ENCODE peak calls at places on chromosome 12, in ten cellular contexts. One of them, this sample, is unnamed.

GRCh38 chr12:105256921-105257320 is 20.9 kb upstream of the APPL2 start:
- DNase-seq in HepG2: no peak
- DNase-seq in prostate gland: no peak
- DNase-seq in K562: no peak
- DNase-seq in AG10803: peak; percentile 95
- DNase-seq in CD8-positive, alpha-beta T cell: no peak
- DNase-seq in Calu3: no peak
- DNase-seq in pancreas: no peak
- DNase-seq in heart left ventricle: no peak
- DNase-seq in left lung: no peak
- DNase-seq in this sample: no peak

GRCh38 chr12:50597200-50598195 is 92.7 kb downstream of the DIP2B start:
- DNase-seq in HepG2: no peak
- DNase-seq in prostate gland: no peak
- DNase-seq in K562: no peak
- DNase-seq in AG10803: peak; percentile 71
- DNase-seq in CD8-positive, alpha-beta T cell: no peak
- DNase-seq in Calu3: peak; percentile 14
- DNase-seq in pancreas: no peak
- DNase-seq in heart left ventricle: no peak
- DNase-seq in left lung: no peak
- DNase-seq in this sample: no peak

GRCh38 chr12:131077931-131078391 is 124.3 kb downstream of the ADGRD1 start:
- DNase-seq in HepG2: no peak
- DNase-seq in prostate gland: no peak
- DNase-seq in K562: no peak
- DNase-seq in AG10803: no peak
- DNase-seq in CD8-positive, alpha-beta T cell: no peak
- DNase-seq in Calu3: no peak
- DNase-seq in pancreas: no peak
- DNase-seq in heart left ventricle: peak; percentile 1
- DNase-seq in left lung: no peak
- DNase-seq in this sample: no peak

GRCh38 chr12:116529048-116529447 is 30.1 kb upstream of the MAP1LC3B2 start:
- DNase-seq in HepG2: peak; percentile 84
- DNase-seq in prostate gland: no peak
- DNase-seq in K562: no peak
- DNase-seq in AG10803: peak; percentile 90
- DNase-seq in CD8-positive, alpha-beta T cell: no peak
- DNase-seq in Calu3: no peak
- DNase-seq in pancreas: no peak
- DNase-seq in heart left ventricle: no peak
- DNase-seq in left lung: no peak
- DNase-seq in this sample: peak; percentile 87

GRCh38 chr12:75725505-75726120 is 214.2 kb upstream of the KRR1 start:
- DNase-seq in HepG2: no peak
- DNase-seq in prostate gland: no peak
- DNase-seq in K562: peak; percentile 13
- DNase-seq in AG10803: peak; percentile 53
- DNase-seq in CD8-positive, alpha-beta T cell: no peak
- DNase-seq in Calu3: peak; percentile 32
- DNase-seq in pancreas: no peak
- DNase-seq in heart left ventricle: no peak
- DNase-seq in left lung: no peak
- DNase-seq in this sample: no peak

GRCh38 chr12:31491819-31492598 is 98.9 kb downstream of the DENND5B start:
- DNase-seq in HepG2: peak; percentile 31
- DNase-seq in prostate gland: peak; percentile 20
- DNase-seq in K562: no peak
- DNase-seq in AG10803: peak; percentile 80
- DNase-seq in CD8-positive, alpha-beta T cell: no peak
- DNase-seq in Calu3: peak; percentile 60
- DNase-seq in pancreas: no peak
- DNase-seq in heart left ventricle: no peak
- DNase-seq in left lung: no peak
- DNase-seq in this sample: peak; percentile 56

GRCh38 chr12:105378821-105379400 is 48.4 kb downstream of the C12orf75 start:
- DNase-seq in HepG2: peak; percentile 13
- DNase-seq in prostate gland: no peak
- DNase-seq in K562: no peak
- DNase-seq in AG10803: no peak
- DNase-seq in CD8-positive, alpha-beta T cell: no peak
- DNase-seq in Calu3: peak; percentile 40
- DNase-seq in pancreas: no peak
- DNase-seq in heart left ventricle: no peak
- DNase-seq in left lung: no peak
- DNase-seq in this sample: no peak

GRCh38 chr12:120229071-120229582 is 28.2 kb upstream of the RPLP0 start:
- DNase-seq in HepG2: peak; percentile 67
- DNase-seq in prostate gland: no peak
- DNase-seq in K562: peak; percentile 77
- DNase-seq in AG10803: no peak
- DNase-seq in CD8-positive, alpha-beta T cell: no peak
- DNase-seq in Calu3: no peak
- DNase-seq in pancreas: no peak
- DNase-seq in heart left ventricle: no peak
- DNase-seq in left lung: no peak
- DNase-seq in this sample: no peak

GRCh38 chr12:50224026-50224692 is 57.0 kb upstream of the CERS5 start:
- DNase-seq in HepG2: peak; percentile 79
- DNase-seq in prostate gland: peak; percentile 21
- DNase-seq in K562: no peak
- DNase-seq in AG10803: peak; percentile 42
- DNase-seq in CD8-positive, alpha-beta T cell: peak; percentile 51
- DNase-seq in Calu3: peak; percentile 62
- DNase-seq in pancreas: no peak
- DNase-seq in heart left ventricle: no peak
- DNase-seq in left lung: peak; percentile 54
- DNase-seq in this sample: peak; percentile 72

GRCh38 chr12:70468741-70469140 is 102.7 kb downstream of the KCNMB4 start:
- DNase-seq in HepG2: no peak
- DNase-seq in prostate gland: no peak
- DNase-seq in K562: no peak
- DNase-seq in AG10803: no peak
- DNase-seq in CD8-positive, alpha-beta T cell: no peak
- DNase-seq in Calu3: no peak
- DNase-seq in pancreas: no peak
- DNase-seq in heart left ventricle: no peak
- DNase-seq in left lung: no peak
- DNase-seq in this sample: no peak

GRCh38 chr12:89212339-89212771 is 139.9 kb downstream of the DUSP6 start:
- DNase-seq in HepG2: no peak
- DNase-seq in prostate gland: peak; percentile 63
- DNase-seq in K562: no peak
- DNase-seq in AG10803: no peak
- DNase-seq in CD8-positive, alpha-beta T cell: no peak
- DNase-seq in Calu3: no peak
- DNase-seq in pancreas: no peak
- DNase-seq in heart left ventricle: peak; percentile 45
- DNase-seq in left lung: no peak
- DNase-seq in this sample: peak; percentile 66

GRCh38 chr12:11755311-11755930 is 105.9 kb downstream of the ETV6 start:
- DNase-seq in HepG2: no peak
- DNase-seq in prostate gland: no peak
- DNase-seq in K562: no peak
- DNase-seq in AG10803: peak; percentile 65
- DNase-seq in CD8-positive, alpha-beta T cell: no peak
- DNase-seq in Calu3: no peak
- DNase-seq in pancreas: no peak
- DNase-seq in heart left ventricle: no peak
- DNase-seq in left lung: no peak
- DNase-seq in this sample: no peak

GRCh38 chr12:57766464-57767311 is at the start of gene CYP27B1:
- DNase-seq in HepG2: no peak
- DNase-seq in prostate gland: no peak
- DNase-seq in K562: peak; percentile 49
- DNase-seq in AG10803: no peak
- DNase-seq in CD8-positive, alpha-beta T cell: no peak
- DNase-seq in Calu3: peak; percentile 24
- DNase-seq in pancreas: no peak
- DNase-seq in heart left ventricle: no peak
- DNase-seq in left lung: peak; percentile 65
- DNase-seq in this sample: no peak
- TF ChIP-seq CTCF in HepG2: no peak
- TF ChIP-seq CTCF in prostate gland: no peak
- TF ChIP-seq CTCF in K562: peak; percentile 2
- TF ChIP-seq CTCF in AG10803: no peak
- TF ChIP-seq CTCF in CD8-positive, alpha-beta T cell: no peak
- TF ChIP-seq CTCF in Calu3: no peak
- TF ChIP-seq CTCF in pancreas: no peak
- TF ChIP-seq CTCF in heart left ventricle: no peak
- TF ChIP-seq CTCF in left lung: no peak
- TF ChIP-seq CTCF in this sample: no peak

GRCh38 chr12:2083008-2083407 is 30.2 kb downstream of the CACNA1C start:
- DNase-seq in HepG2: no peak
- DNase-seq in prostate gland: no peak
- DNase-seq in K562: no peak
- DNase-seq in AG10803: peak; percentile 64
- DNase-seq in CD8-positive, alpha-beta T cell: no peak
- DNase-seq in Calu3: no peak
- DNase-seq in pancreas: no peak
- DNase-seq in heart left ventricle: no peak
- DNase-seq in left lung: no peak
- DNase-seq in this sample: no peak
- TF ChIP-seq CTCF in HepG2: no peak
- TF ChIP-seq CTCF in prostate gland: no peak
- TF ChIP-seq CTCF in K562: no peak
- TF ChIP-seq CTCF in AG10803: peak; percentile 29
- TF ChIP-seq CTCF in CD8-positive, alpha-beta T cell: no peak
- TF ChIP-seq CTCF in Calu3: no peak
- TF ChIP-seq CTCF in pancreas: no peak
- TF ChIP-seq CTCF in heart left ventricle: no peak
- TF ChIP-seq CTCF in left lung: no peak
- TF ChIP-seq CTCF in this sample: no peak

GRCh38 chr12:107223816-107224215 is 130.5 kb upstream of the CRY1 start:
- DNase-seq in HepG2: no peak
- DNase-seq in prostate gland: no peak
- DNase-seq in K562: no peak
- DNase-seq in AG10803: peak; percentile 56
- DNase-seq in CD8-positive, alpha-beta T cell: no peak
- DNase-seq in Calu3: no peak
- DNase-seq in pancreas: no peak
- DNase-seq in heart left ventricle: no peak
- DNase-seq in left lung: no peak
- DNase-seq in this sample: no peak
- TF ChIP-seq CTCF in HepG2: no peak
- TF ChIP-seq CTCF in prostate gland: no peak
- TF ChIP-seq CTCF in K562: no peak
- TF ChIP-seq CTCF in AG10803: no peak
- TF ChIP-seq CTCF in CD8-positive, alpha-beta T cell: no peak
- TF ChIP-seq CTCF in Calu3: no peak
- TF ChIP-seq CTCF in pancreas: no peak
- TF ChIP-seq CTCF in heart left ventricle: no peak
- TF ChIP-seq CTCF in left lung: no peak
- TF ChIP-seq CTCF in this sample: no peak

GRCh38 chr12:2641761-2642160 is 153.0 kb upstream of the FKBP4 start:
- DNase-seq in HepG2: no peak
- DNase-seq in prostate gland: no peak
- DNase-seq in K562: no peak
- DNase-seq in AG10803: no peak
- DNase-seq in CD8-positive, alpha-beta T cell: no peak
- DNase-seq in Calu3: no peak
- DNase-seq in pancreas: no peak
- DNase-seq in heart left ventricle: no peak
- DNase-seq in left lung: no peak
- DNase-seq in this sample: no peak

GRCh38 chr12:2641209-2641608 is 153.6 kb upstream of the FKBP4 start:
- DNase-seq in HepG2: no peak
- DNase-seq in prostate gland: no peak
- DNase-seq in K562: peak; percentile 44
- DNase-seq in AG10803: peak; percentile 25
- DNase-seq in CD8-positive, alpha-beta T cell: no peak
- DNase-seq in Calu3: peak; percentile 44
- DNase-seq in pancreas: no peak
- DNase-seq in heart left ventricle: peak; percentile 37
- DNase-seq in left lung: no peak
- DNase-seq in this sample: no peak

GRCh38 chr12:2639020-2639298 is 155.8 kb upstream of the FKBP4 start:
- DNase-seq in HepG2: no peak
- DNase-seq in prostate gland: no peak
- DNase-seq in K562: no peak
- DNase-seq in AG10803: no peak
- DNase-seq in CD8-positive, alpha-beta T cell: no peak
- DNase-seq in Calu3: no peak
- DNase-seq in pancreas: no peak
- DNase-seq in heart left ventricle: no peak
- DNase-seq in left lung: no peak
- DNase-seq in this sample: no peak

GRCh38 chr12:2640709-2641108 is 154.1 kb upstream of the FKBP4 start:
- DNase-seq in HepG2: no peak
- DNase-seq in prostate gland: no peak
- DNase-seq in K562: no peak
- DNase-seq in AG10803: peak; percentile 95
- DNase-seq in CD8-positive, alpha-beta T cell: no peak
- DNase-seq in Calu3: peak; percentile 52
- DNase-seq in pancreas: peak; percentile 43
- DNase-seq in heart left ventricle: peak; percentile 68
- DNase-seq in left lung: peak; percentile 73
- DNase-seq in this sample: no peak

GRCh38 chr12:2640281-2640680 is 154.5 kb upstream of the FKBP4 start:
- DNase-seq in HepG2: no peak
- DNase-seq in prostate gland: no peak
- DNase-seq in K562: no peak
- DNase-seq in AG10803: peak; percentile 70
- DNase-seq in CD8-positive, alpha-beta T cell: no peak
- DNase-seq in Calu3: no peak
- DNase-seq in pancreas: no peak
- DNase-seq in heart left ventricle: no peak
- DNase-seq in left lung: no peak
- DNase-seq in this sample: no peak
- TF ChIP-seq CTCF in HepG2: peak; percentile 4
- TF ChIP-seq CTCF in prostate gland: no peak
- TF ChIP-seq CTCF in K562: no peak
- TF ChIP-seq CTCF in AG10803: peak; percentile 54
- TF ChIP-seq CTCF in CD8-positive, alpha-beta T cell: no peak
- TF ChIP-seq CTCF in Calu3: no peak
- TF ChIP-seq CTCF in pancreas: no peak
- TF ChIP-seq CTCF in heart left ventricle: no peak
- TF ChIP-seq CTCF in left lung: no peak
- TF ChIP-seq CTCF in this sample: no peak